ENCODE peak calls at places on chromosome 6, in six cellular contexts. One of them, this sample, is unnamed.

GRCh38 chr6:6915813-6916547 is 191.8 kb upstream of the RREB1 start:
- DNase-seq in neural progenitor cell: no peak
- DNase-seq in HCT116: no peak
- DNase-seq in GM23248: peak; percentile 70
- DNase-seq in SK-N-SH: no peak
- DNase-seq in MM.1S: no peak
- DNase-seq in this sample: peak; percentile 40

GRCh38 chr6:7058250-7058923 is 49.4 kb upstream of the RREB1 start:
- DNase-seq in SK-N-SH: no peak
- DNase-seq in HCT116: peak; percentile 97
- DNase-seq in GM23248: peak; percentile 95
- DNase-seq in MM.1S: no peak
- DNase-seq in neural progenitor cell: no peak
- DNase-seq in this sample: peak; percentile 98

GRCh38 chr6:32047855-32048766 is 9.9 kb downstream of the CYP21A2 start:
- DNase-seq in neural progenitor cell: peak; percentile 75
- DNase-seq in SK-N-SH: peak; percentile 88
- DNase-seq in GM23248: peak; percentile 73
- DNase-seq in MM.1S: peak; percentile 50
- DNase-seq in HCT116: peak; percentile 34
- DNase-seq in this sample: peak; percentile 73

GRCh38 chr6:27863962-27864905 is 48.0 kb downstream of the OR2B2 start:
- DNase-seq in neural progenitor cell: no peak
- DNase-seq in SK-N-SH: no peak
- DNase-seq in MM.1S: no peak
- DNase-seq in GM23248: peak; percentile 52
- DNase-seq in HCT116: no peak
- DNase-seq in this sample: no peak

GRCh38 chr6:14231071-14231483 is 113.5 kb downstream of the CD83 start:
- DNase-seq in neural progenitor cell: no peak
- DNase-seq in HCT116: no peak
- DNase-seq in MM.1S: no peak
- DNase-seq in GM23248: no peak
- DNase-seq in SK-N-SH: no peak
- DNase-seq in this sample: no peak

GRCh38 chr6:54846857-54847721 is 518 bp downstream of the FAM83B start:
- DNase-seq in GM23248: no peak
- DNase-seq in SK-N-SH: no peak
- DNase-seq in HCT116: no peak
- DNase-seq in neural progenitor cell: peak; percentile 59
- DNase-seq in MM.1S: no peak
- DNase-seq in this sample: peak; percentile 10

GRCh38 chr6:117317261-117317660 is 51.9 kb downstream of the VGLL2 start:
- DNase-seq in SK-N-SH: no peak
- DNase-seq in GM23248: peak; percentile 32
- DNase-seq in MM.1S: peak; percentile 46
- DNase-seq in neural progenitor cell: peak; percentile 54
- DNase-seq in HCT116: peak; percentile 13
- DNase-seq in this sample: peak; percentile 59

GRCh38 chr6:52568320-52568719 is 8.5 kb downstream of the TRAM2 start:
- DNase-seq in SK-N-SH: no peak
- DNase-seq in GM23248: no peak
- DNase-seq in neural progenitor cell: no peak
- DNase-seq in HCT116: no peak
- DNase-seq in MM.1S: no peak
- DNase-seq in this sample: no peak

GRCh38 chr6:105608711-105609374 is 206.0 kb upstream of the PREP start:
- DNase-seq in GM23248: peak; percentile 94
- DNase-seq in MM.1S: no peak
- DNase-seq in HCT116: no peak
- DNase-seq in neural progenitor cell: no peak
- DNase-seq in SK-N-SH: no peak
- DNase-seq in this sample: peak; percentile 84

GRCh38 chr6:23308166-23308565 is 738.8 kb downstream of the HDGFL1 start:
- DNase-seq in MM.1S: no peak
- DNase-seq in SK-N-SH: no peak
- DNase-seq in neural progenitor cell: no peak
- DNase-seq in HCT116: no peak
- DNase-seq in GM23248: no peak
- DNase-seq in this sample: peak; percentile 70

GRCh38 chr6:8135276-8135675 is 32.9 kb upstream of the EEF1E1 start:
- DNase-seq in SK-N-SH: no peak
- DNase-seq in HCT116: no peak
- DNase-seq in neural progenitor cell: no peak
- DNase-seq in GM23248: no peak
- DNase-seq in MM.1S: no peak
- DNase-seq in this sample: no peak

GRCh38 chr6:20366082-20366834 is 35.4 kb upstream of the E2F3 start:
- DNase-seq in neural progenitor cell: no peak
- DNase-seq in MM.1S: no peak
- DNase-seq in GM23248: no peak
- DNase-seq in HCT116: no peak
- DNase-seq in SK-N-SH: no peak
- DNase-seq in this sample: no peak

GRCh38 chr6:3534599-3534998 is 77.7 kb upstream of the SLC22A23 start:
- DNase-seq in SK-N-SH: no peak
- DNase-seq in HCT116: no peak
- DNase-seq in MM.1S: no peak
- DNase-seq in GM23248: peak; percentile 78
- DNase-seq in neural progenitor cell: no peak
- DNase-seq in this sample: peak; percentile 31

GRCh38 chr6:161413361-161413771 is 139.5 kb upstream of the AGPAT4 start:
- DNase-seq in SK-N-SH: no peak
- DNase-seq in HCT116: no peak
- DNase-seq in GM23248: no peak
- DNase-seq in MM.1S: no peak
- DNase-seq in neural progenitor cell: no peak
- DNase-seq in this sample: no peak

GRCh38 chr6:138017156-138017757 is 90.0 kb downstream of the PERP start:
- DNase-seq in HCT116: no peak
- DNase-seq in SK-N-SH: no peak
- DNase-seq in neural progenitor cell: no peak
- DNase-seq in GM23248: no peak
- DNase-seq in MM.1S: no peak
- DNase-seq in this sample: no peak

GRCh38 chr6:85062884-85063283 is 298.5 kb upstream of the TBX18 start:
- DNase-seq in MM.1S: no peak
- DNase-seq in neural progenitor cell: no peak
- DNase-seq in GM23248: peak; percentile 48
- DNase-seq in HCT116: no peak
- DNase-seq in SK-N-SH: no peak
- DNase-seq in this sample: peak; percentile 8

DNA sequence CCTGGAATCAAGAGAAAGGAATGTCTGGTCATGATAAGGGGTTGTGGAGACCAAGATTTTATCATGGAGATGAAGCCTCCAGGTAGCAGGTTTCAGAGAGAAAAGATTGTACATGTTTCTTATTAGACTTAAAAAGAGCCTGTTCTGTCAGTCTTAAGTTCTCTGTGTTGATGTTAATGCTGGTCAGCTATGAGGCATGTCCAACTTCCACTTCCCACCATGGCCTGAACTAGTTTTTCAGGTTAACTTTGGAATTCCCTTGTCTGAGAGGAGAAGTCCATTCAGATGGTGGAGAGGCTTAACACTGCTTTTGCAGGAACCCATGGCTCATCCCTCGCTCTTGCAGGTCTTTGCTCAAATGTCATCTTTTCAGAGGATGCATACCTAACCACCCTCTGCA is 27.5 kb upstream of the TAB2 start:
- DNase-seq in SK-N-SH: no peak
- DNase-seq in GM23248: no peak
- DNase-seq in MM.1S: no peak
- DNase-seq in HCT116: no peak
- DNase-seq in neural progenitor cell: no peak
- DNase-seq in this sample: peak; percentile 37
- TF ChIP-seq EZH2phosphoT487 in SK-N-SH: no peak
- TF ChIP-seq EZH2phosphoT487 in GM23248: no peak
- TF ChIP-seq EZH2phosphoT487 in MM.1S: no peak
- TF ChIP-seq EZH2phosphoT487 in HCT116: no peak
- TF ChIP-seq EZH2phosphoT487 in neural progenitor cell: no peak
- TF ChIP-seq EZH2phosphoT487 in this sample: no peak

GRCh38 chr6:72411872-72412708 is 209.8 kb upstream of the KCNQ5 start:
- DNase-seq in MM.1S: peak; percentile 66
- DNase-seq in GM23248: peak; percentile 83
- DNase-seq in SK-N-SH: peak; percentile 67
- DNase-seq in neural progenitor cell: peak; percentile 75
- DNase-seq in HCT116: peak; percentile 54
- DNase-seq in this sample: peak; percentile 80

GRCh38 chr6:72416744-72417143 is 205.1 kb upstream of the KCNQ5 start:
- DNase-seq in MM.1S: no peak
- DNase-seq in SK-N-SH: no peak
- DNase-seq in neural progenitor cell: no peak
- DNase-seq in GM23248: no peak
- DNase-seq in HCT116: no peak
- DNase-seq in this sample: no peak

GRCh38 chr6:72414648-72415047 is 207.2 kb upstream of the KCNQ5 start:
- DNase-seq in MM.1S: no peak
- DNase-seq in SK-N-SH: no peak
- DNase-seq in HCT116: no peak
- DNase-seq in neural progenitor cell: no peak
- DNase-seq in GM23248: no peak
- DNase-seq in this sample: no peak

GRCh38 chr6:72412709-72413044 is 209.2 kb upstream of the KCNQ5 start:
- DNase-seq in HCT116: no peak
- DNase-seq in neural progenitor cell: no peak
- DNase-seq in SK-N-SH: no peak
- DNase-seq in MM.1S: no peak
- DNase-seq in GM23248: no peak
- DNase-seq in this sample: no peak

DNA sequence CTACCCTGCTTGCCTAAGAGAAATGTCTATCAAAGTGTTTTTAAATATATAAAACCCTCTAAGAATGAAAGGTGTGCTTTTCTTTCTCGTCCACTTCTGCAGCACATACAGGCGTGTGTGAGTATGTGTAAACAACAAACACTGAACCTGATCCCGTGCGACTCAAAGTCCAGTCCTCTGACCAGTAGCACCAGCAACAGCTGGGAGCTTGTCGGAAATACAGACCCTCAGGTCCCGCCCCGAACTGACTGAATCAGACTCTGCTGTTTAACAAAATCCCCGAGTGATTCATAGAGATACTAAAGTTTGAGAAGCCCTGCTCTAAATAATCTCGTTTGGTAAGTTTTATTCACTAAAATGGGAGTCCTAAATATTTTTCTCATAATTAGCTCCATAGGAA is 208.0 kb upstream of the KCNQ5 start:
- DNase-seq in SK-N-SH: no peak
- DNase-seq in MM.1S: no peak
- DNase-seq in HCT116: no peak
- DNase-seq in neural progenitor cell: no peak
- DNase-seq in GM23248: peak; percentile 44
- DNase-seq in this sample: peak; percentile 27
- H3K9ac ChIP-seq in SK-N-SH: no peak overlapping the region
- H3K9ac ChIP-seq in MM.1S: no peak overlapping the region
- H3K9ac ChIP-seq in HCT116: no peak overlapping the region
- H3K9ac ChIP-seq in neural progenitor cell: no peak overlapping the region
- H3K9ac ChIP-seq in GM23248: no peak overlapping the region
- H3K9ac ChIP-seq in this sample: no peak overlapping the region

DNA sequence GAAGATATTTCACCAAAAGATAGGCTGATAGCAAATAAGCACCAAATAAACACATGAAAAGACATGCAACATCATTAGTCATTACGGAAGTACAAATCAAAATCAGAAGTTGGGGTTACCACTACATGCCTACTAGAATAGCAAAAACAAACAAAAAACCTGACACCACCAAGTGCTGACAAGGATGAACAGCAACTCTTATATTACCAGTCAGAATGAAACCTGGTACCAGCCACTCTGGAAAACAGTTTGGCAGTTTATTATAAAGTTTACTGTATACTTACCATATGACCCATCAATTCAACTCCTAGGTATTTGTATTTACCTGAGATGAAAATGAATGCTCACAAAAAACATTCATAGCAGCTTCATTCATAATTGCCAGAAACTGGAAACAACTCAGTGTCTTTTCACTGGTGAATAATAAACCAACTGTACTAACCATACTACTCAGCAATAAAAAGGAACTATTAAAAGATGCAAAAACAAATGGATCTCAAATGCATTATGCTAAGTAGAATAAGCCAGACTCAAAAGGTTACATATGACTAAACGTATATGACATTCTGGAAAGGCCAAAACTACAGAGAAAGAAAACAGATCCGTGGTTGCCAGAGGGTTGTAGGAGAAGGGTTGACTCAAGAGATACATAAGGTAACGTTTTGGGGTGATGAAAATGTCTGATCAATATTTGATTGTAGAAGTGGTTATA is 33.0 kb downstream of the NUP153 start:
- DNase-seq in MM.1S: no peak
- DNase-seq in SK-N-SH: no peak
- DNase-seq in HCT116: no peak
- DNase-seq in GM23248: no peak
- DNase-seq in neural progenitor cell: no peak
- DNase-seq in this sample: no peak
- TF ChIP-seq EZH2phosphoT487 in MM.1S: no peak
- TF ChIP-seq EZH2phosphoT487 in SK-N-SH: no peak
- TF ChIP-seq EZH2phosphoT487 in HCT116: no peak
- TF ChIP-seq EZH2phosphoT487 in GM23248: no peak
- TF ChIP-seq EZH2phosphoT487 in neural progenitor cell: no peak
- TF ChIP-seq EZH2phosphoT487 in this sample: no peak

DNA sequence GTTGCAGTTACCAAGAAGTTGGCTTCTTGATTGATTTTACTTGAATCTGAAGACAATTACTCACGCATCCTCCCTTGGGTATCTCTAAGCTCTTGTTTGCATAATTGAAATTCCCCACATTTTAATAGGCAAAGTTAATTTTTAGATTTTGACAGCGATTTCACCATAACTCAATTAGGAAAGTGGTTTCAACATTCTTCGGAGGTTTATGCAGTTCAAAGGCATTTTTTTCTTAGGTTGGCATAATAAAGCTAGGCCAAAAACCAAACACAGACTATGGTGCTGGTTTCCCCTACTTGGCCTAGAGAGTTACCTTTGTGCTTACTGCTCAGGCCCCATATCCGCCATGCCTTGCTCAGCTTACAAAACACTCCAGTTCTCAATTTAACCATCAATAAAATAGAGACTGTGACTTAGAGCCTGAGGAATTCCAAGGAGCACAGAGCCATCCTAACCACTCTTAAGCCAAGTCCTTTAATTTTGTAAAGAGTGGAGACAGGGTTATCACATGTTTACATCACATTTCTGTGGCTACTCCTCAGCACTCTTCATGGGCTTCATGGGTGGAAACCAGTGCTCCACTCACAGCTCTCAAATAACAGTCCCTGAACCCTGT is 32.1 kb downstream of the LAMA4 start:
- DNase-seq in HCT116: no peak
- DNase-seq in SK-N-SH: no peak
- DNase-seq in MM.1S: no peak
- DNase-seq in GM23248: peak; percentile 83
- DNase-seq in neural progenitor cell: no peak
- DNase-seq in this sample: no peak
- H3K9ac ChIP-seq in HCT116: no peak overlapping the region
- H3K9ac ChIP-seq in SK-N-SH: peak overlapping the region; percentile 49
- H3K9ac ChIP-seq in MM.1S: no peak overlapping the region
- H3K9ac ChIP-seq in GM23248: peak overlapping the region; percentile 75
- H3K9ac ChIP-seq in neural progenitor cell: no peak overlapping the region
- H3K9ac ChIP-seq in this sample: no peak overlapping the region